ENCODE peak calls at places on chromosomes 3 and 15, in four cellular contexts. H is K562, W is HL-60, N is GM12878. X is an unnamed sample.

GRCh38 chr3:184058029-184058428 is 5.2 kb downstream of the HTR3C start:
- DNase-seq in H (no peak), W (no peak), N (no peak), X (no peak)

GRCh38 chr3:148453764-148454163 is 243.9 kb upstream of the AGTR1 start:
- DNase-seq in H (no peak), W (no peak), N (no peak), X (no peak)

GRCh38 chr3:188208751-188209433 is 54.9 kb downstream of the LPP start:
- DNase-seq in H (no peak), W (no peak), N (no peak), X (no peak)

GRCh38 chr15:68371160-68371559 is 60.8 kb downstream of the ITGA11 start:
- DNase-seq in H (no peak), W (no peak), N (no peak), X (no peak)

GRCh38 chr3:37730383-37730782 is 131.3 kb upstream of the CTDSPL start:
- DNase-seq in H (no peak), W (no peak), N (no peak), X (no peak)

GRCh38 chr3:51773529-51773928 is 5.5 kb downstream of the IQCF6 start:
- DNase-seq in H (no peak), W (no peak), N (no peak), X (no peak)

GRCh38 chr3:152466784-152467183 is 198.1 kb downstream of the MBNL1 start:
- DNase-seq in H (peak; percentile 19), W (no peak), N (no peak), X (no peak)

GRCh38 chr3:142808103-142808917 is 80.6 kb downstream of the PCOLCE2 start:
- DNase-seq in H (no peak), W (no peak), N (no peak), X (no peak)

GRCh38 chr3:126449621-126450051 is 26.1 kb downstream of the ZXDC start:
- DNase-seq in H (no peak), W (no peak), N (no peak), X (no peak)

GRCh38 chr3:123039178-123039577 is 11.6 kb upstream of the SEMA5B start:
- DNase-seq in H (no peak), W (no peak), N (no peak), X (no peak)

GRCh38 chr15:68073576-68074288 is 19.6 kb downstream of the PIAS1 start:
- DNase-seq in H (no peak), W (no peak), N (no peak), X (no peak)

GRCh38 chr3:29493109-29493508 is 212.2 kb downstream of the RBMS3 start:
- DNase-seq in H (no peak), W (no peak), N (no peak), X (no peak)

GRCh38 chr3:187447737-187448136 is 79.6 kb downstream of the RTP4 start:
- DNase-seq in H (no peak), W (no peak), N (no peak), X (no peak)

GRCh38 chr3:150419076-150419868 is 11.2 kb downstream of the TSC22D2 start:
- DNase-seq in H (no peak), W (no peak), N (no peak), X (no peak)

GRCh38 chr3:5071061-5071460 is 51.0 kb upstream of the ARL8B start:
- DNase-seq in H (no peak), W (peak; percentile 51), N (no peak), X (no peak)

GRCh38 chr15:57422113-57422754 is 45.9 kb downstream of the CGNL1 start:
- DNase-seq in H (no peak), W (peak; percentile 4), N (peak; percentile 55), X (no peak)

GRCh38 chr15:92091155-92091734 is 237.7 kb downstream of the SLCO3A1 start:
- DNase-seq in H (peak; percentile 46), W (peak; percentile 5), N (no peak), X (no peak)

GRCh38 chr3:135803291-135803690 is 162.2 kb upstream of the PPP2R3A start:
- DNase-seq in H (no peak), W (no peak), N (no peak), X (no peak)

GRCh38 chr3:23115171-23115877 is 87.8 kb upstream of the UBE2E2 start:
- DNase-seq in H (no peak), W (no peak), N (no peak), X (no peak)

GRCh38 chr3:152244156-152244888 is 24.4 kb upstream of the MBNL1 start:
- DNase-seq in H (no peak), W (peak; percentile 47), N (no peak), X (no peak)

GRCh38 chr15:68379759-68380290 is 52.1 kb downstream of the ITGA11 start:
- DNase-seq in H (no peak), W (no peak), N (no peak), X (no peak)

GRCh38 chr3:140219161-140219745 is 284.3 kb downstream of the CLSTN2 start:
- DNase-seq in H (no peak), W (no peak), N (no peak), X (no peak)

DNA sequence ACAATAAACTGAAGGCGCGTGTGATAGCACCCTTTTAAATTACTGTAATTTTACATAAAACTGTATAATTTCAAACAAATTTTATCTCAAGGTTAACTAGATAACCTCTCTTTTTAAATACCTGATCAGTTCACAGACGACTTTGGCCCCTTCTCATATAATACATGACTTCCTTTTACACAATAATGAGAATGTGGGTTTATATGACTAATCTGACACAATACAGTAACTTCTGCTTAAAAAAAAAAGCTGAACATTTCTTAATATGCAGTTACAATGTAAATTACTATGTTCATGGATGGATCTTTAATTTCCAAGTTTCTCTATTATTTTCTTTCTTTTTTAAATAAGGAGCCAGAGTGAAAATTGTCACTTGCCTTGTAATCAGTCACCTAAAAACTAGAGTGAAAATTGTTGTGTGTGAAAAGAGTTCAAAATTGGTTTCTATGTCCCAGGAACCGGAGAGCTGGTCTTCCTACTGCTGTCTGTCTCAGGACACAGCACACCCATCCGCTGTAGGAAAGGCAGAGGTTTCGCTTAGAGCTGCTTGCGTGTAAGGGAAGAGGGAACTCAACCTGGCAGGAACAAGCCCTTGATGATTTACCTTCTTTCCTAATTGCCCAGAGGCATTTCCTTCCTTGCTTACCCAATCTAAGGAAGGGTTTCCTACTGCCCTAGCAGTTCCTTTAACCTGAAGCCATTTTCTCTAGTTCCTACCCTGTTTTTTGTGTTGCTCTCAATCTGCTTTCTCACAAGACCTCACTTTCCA is 33.3 kb downstream of the PLD1 start:
- DNase-seq in H (no peak), W (peak; percentile 75), N (no peak), X (no peak)
- TF ChIP-seq SPI1 in H (no peak), W (peak; percentile 69), N (no peak), X (no peak)

GRCh38 chr15:99424978-99425665 is 140.7 kb upstream of the MEF2A start:
- DNase-seq in H (no peak), W (no peak), N (no peak), X (peak; percentile 57)
- TF ChIP-seq POLR2AphosphoS5 in H (no peak), W (no peak), N (no peak), X (no peak)

DNA sequence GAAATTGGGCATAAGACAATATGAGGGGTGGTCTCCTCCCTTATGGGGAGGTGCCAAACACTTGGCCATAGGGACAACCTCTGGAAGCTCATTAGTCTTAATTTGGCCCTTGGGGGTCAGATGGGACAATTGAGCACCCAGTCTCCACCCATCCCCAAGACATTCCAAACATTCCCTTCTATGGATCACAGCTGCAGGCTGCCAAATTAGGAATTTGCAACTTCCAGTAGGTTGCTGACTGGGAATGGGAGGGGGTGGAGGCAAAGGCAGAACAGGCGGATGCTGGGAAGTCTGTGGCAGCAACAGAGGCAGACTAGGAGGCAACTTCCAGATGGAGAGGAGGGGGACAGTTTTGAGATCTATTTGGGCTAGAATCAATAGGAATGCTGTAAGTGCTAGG is 1.4 kb upstream of the PDHB start:
- DNase-seq in H (no peak), W (no peak), N (no peak), X (no peak)
- TF ChIP-seq SPI1 in H (no peak), W (no peak), N (no peak), X (no peak)

DNA sequence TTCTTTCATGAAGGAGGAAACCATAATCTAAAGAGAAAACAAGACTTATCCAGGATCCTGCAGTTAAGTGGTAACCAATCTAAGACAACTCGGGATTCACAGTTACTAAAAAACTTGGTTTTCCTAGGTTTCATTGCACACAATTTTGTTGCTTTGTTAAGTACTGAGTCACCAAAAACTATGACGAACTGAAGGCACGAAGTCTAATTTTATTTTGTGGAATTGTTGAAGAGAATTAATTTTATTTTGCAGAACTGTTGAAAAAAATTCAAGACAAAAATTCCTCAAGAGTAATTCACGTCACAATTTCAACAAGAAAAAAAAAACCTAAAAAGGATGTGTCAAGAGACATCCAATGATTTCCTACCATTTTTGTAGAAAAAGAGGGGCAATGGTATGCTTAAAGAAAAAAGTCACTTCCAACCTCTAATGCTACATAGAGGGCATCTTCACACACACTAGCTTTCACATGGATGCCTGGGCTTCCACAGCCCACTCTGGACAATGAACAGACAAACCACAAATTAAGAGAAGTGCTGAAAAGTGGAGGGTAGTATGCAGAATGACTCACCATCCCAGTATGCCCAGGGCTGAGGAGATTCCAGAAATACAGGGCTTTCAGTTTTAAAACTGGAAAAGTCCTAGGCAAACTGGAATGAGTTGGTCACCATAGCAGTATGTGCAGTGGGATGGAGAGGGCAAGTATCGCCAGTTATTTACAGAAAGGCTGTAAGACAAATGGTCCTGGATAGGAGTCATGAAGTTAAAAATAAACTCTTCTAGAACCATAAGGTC is 29.2 kb downstream of the PLOD2 start:
- DNase-seq in H (no peak), W (no peak), N (no peak), X (no peak)
- TF ChIP-seq POLR2AphosphoS5 in H (no peak), W (no peak), N (no peak), X (no peak)

GRCh38 chr3:55331524-55331923 is 155.6 kb downstream of the WNT5A start:
- DNase-seq in H (no peak), W (no peak), N (no peak), X (no peak)

GRCh38 chr3:55329849-55330248 is 157.3 kb downstream of the WNT5A start:
- DNase-seq in H (no peak), W (no peak), N (no peak), X (no peak)

GRCh38 chr3:55330756-55331155 is 156.3 kb downstream of the WNT5A start:
- DNase-seq in H (no peak), W (no peak), N (no peak), X (no peak)

GRCh38 chr3:55332191-55332590 is 154.9 kb downstream of the WNT5A start:
- DNase-seq in H (no peak), W (no peak), N (no peak), X (no peak)

DNA sequence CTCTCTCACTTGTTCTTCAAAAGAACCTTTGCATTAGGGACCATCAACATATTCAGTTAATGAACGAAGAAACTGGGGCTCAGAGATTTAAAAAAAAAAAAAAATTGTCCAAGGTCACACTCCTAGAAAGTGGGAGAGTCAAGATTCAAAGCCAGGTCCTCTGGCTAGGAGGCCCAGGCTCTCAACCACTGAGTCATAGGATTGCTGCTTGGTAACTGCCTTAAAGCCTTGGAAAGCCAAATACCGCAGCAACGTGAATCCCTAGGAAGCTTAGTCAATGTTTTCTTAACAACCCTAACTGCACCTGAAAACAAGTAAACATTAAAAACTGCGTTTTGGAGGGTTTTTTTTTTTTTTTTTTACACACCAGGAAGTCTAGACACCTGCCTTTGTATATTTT is 156.8 kb downstream of the WNT5A start:
- DNase-seq in H (no peak), W (no peak), N (no peak), X (no peak)
- TF ChIP-seq SPI1 in H (no peak), W (no peak), N (no peak), X (no peak)

GRCh38 chr3:39814007-39814406 is 4.6 kb downstream of the MYRIP start:
- DNase-seq in H (no peak), W (no peak), N (no peak), X (no peak)
- TF ChIP-seq POLR2AphosphoS5 in H (no peak), W (no peak), N (no peak), X (no peak)

X was measured in GM12891.